ENCODE peak calls at places on chromosome 14, in eight cellular contexts. L is K562; I is T follicular helper cell; R is activated CD8-positive, alpha-beta T cell treated with anti-CD3 and anti-CD28 coated beads for 36 hours; G is CD4-positive, alpha-beta T cell; Z is NCI-H2081; U is SK-N-DZ; P is stimulated activated CD8-positive, alpha-beta memory T cell treated with anti-CD3 and anti-CD28 coated beads, Interleukin-4, amount 100 ng/mL, for 1 hour. F is an unnamed sample.

GRCh38 chr14:86462193-86462592 is 932.2 kb downstream of the FLRT2 start:
- DNase-seq in R (peak), G (no peak), Z (no peak), L (no peak), P (no peak), I (no peak), U (peak), F (no peak)

GRCh38 chr14:42335918-42336317 is 729.2 kb downstream of the LRFN5 start:
- DNase-seq in U (no peak), L (no peak), R (no peak), I (no peak), Z (no peak), P (no peak), G (no peak), F (no peak)

GRCh38 chr14:58796201-58796600 is 158.4 kb downstream of the DACT1 start:
- DNase-seq in U (no peak), Z (no peak), R (no peak), I (no peak), P (no peak), L (no peak), G (no peak), F (no peak)

GRCh38 chr14:32896979-32897723 is 41.5 kb upstream of the NPAS3 start:
- DNase-seq in P (no peak), G (no peak), I (no peak), R (no peak), L (no peak), U (no peak), Z (no peak), F (no peak)

GRCh38 chr14:100155049-100155621 is 4.3 kb downstream of the DEGS2 start:
- DNase-seq in Z (no peak), L (peak), G (peak), P (no peak), U (no peak), I (no peak), R (peak), F (no peak)

GRCh38 chr14:103702497-103703432 is 12.5 kb downstream of the XRCC3 start:
- DNase-seq in R (no peak), U (no peak), Z (no peak), L (no peak), P (no peak), I (no peak), G (no peak), F (no peak)

GRCh38 chr14:75559451-75560187 is 18.8 kb upstream of the FLVCR2 start:
- DNase-seq in Z (no peak), L (no peak), I (no peak), G (no peak), P (no peak), U (no peak), R (peak), F (peak)

GRCh38 chr14:88129306-88130056 is 124.5 kb downstream of the GPR65 start:
- DNase-seq in I (no peak), R (peak), U (peak), G (no peak), Z (no peak), L (no peak), P (no peak), F (peak)

GRCh38 chr14:99424306-99424877 is 56.3 kb downstream of the SETD3 start:
- DNase-seq in L (no peak), G (no peak), P (no peak), R (no peak), U (no peak), Z (no peak), I (no peak), F (no peak)

GRCh38 chr14:42224053-42224888 is 617.6 kb downstream of the LRFN5 start:
- DNase-seq in U (peak), L (peak), Z (peak), I (no peak), G (no peak), P (no peak), R (peak), F (peak)

GRCh38 chr14:79467837-79468236 is 743.5 kb downstream of the DIO2 start:
- DNase-seq in I (no peak), P (no peak), G (no peak), Z (no peak), U (no peak), L (no peak), R (no peak), F (no peak)

GRCh38 chr14:47929334-47929733 is 253.9 kb upstream of the MDGA2 start:
- DNase-seq in U (no peak), I (no peak), L (no peak), Z (no peak), P (no peak), G (no peak), R (no peak), F (no peak)